ENCODE peak calls at places on chromosomes 2 and 18, in nine cellular contexts. One of them, this sample, is unnamed. For H3K9me3, the result is how much of the 10 kb centered on the place peaks cover.

GRCh38 chr2:127014630-127015029 is 92.3 kb downstream of the BIN1 start:
- DNase-seq in H9: no peak
- DNase-seq in hepatocyte: peak
- DNase-seq in kidney: no peak
- DNase-seq in lower lobe of right lung: no peak
- DNase-seq in uterus: no peak
- DNase-seq in IMR-90: peak
- DNase-seq in right atrium auricular region: no peak
- DNase-seq in stomach: no peak
- DNase-seq in this sample: peak

GRCh38 chr2:65554765-65555561 is 122.6 kb upstream of the SPRED2 start:
- DNase-seq in H9: no peak
- DNase-seq in uterus: no peak
- DNase-seq in IMR-90: peak
- DNase-seq in right atrium auricular region: no peak
- DNase-seq in kidney: no peak
- DNase-seq in hepatocyte: no peak
- DNase-seq in stomach: no peak
- DNase-seq in lower lobe of right lung: no peak
- DNase-seq in this sample: peak

GRCh38 chr18:60446821-60447220 is 74.2 kb upstream of the MC4R start:
- DNase-seq in stomach: no peak
- DNase-seq in right atrium auricular region: no peak
- DNase-seq in hepatocyte: no peak
- DNase-seq in kidney: no peak
- DNase-seq in IMR-90: no peak
- DNase-seq in H9: peak
- DNase-seq in uterus: no peak
- DNase-seq in lower lobe of right lung: no peak
- DNase-seq in this sample: peak

GRCh38 chr2:16729335-16729734 is 63.7 kb upstream of the CYRIA start:
- DNase-seq in right atrium auricular region: no peak
- DNase-seq in hepatocyte: no peak
- DNase-seq in lower lobe of right lung: no peak
- DNase-seq in H9: no peak
- DNase-seq in IMR-90: no peak
- DNase-seq in kidney: no peak
- DNase-seq in stomach: no peak
- DNase-seq in uterus: no peak
- DNase-seq in this sample: no peak

GRCh38 chr2:121647396-121647795 is 1.9 kb downstream of the CLASP1 start:
- DNase-seq in stomach: no peak
- DNase-seq in IMR-90: no peak
- DNase-seq in right atrium auricular region: no peak
- DNase-seq in kidney: no peak
- DNase-seq in lower lobe of right lung: no peak
- DNase-seq in uterus: no peak
- DNase-seq in H9: no peak
- DNase-seq in hepatocyte: no peak
- DNase-seq in this sample: no peak

GRCh38 chr2:189579585-189579984 is 1.0 kb downstream of the SLC40A1 start:
- DNase-seq in kidney: no peak
- DNase-seq in hepatocyte: peak
- DNase-seq in IMR-90: peak
- DNase-seq in lower lobe of right lung: no peak
- DNase-seq in H9: no peak
- DNase-seq in right atrium auricular region: no peak
- DNase-seq in stomach: no peak
- DNase-seq in uterus: peak
- DNase-seq in this sample: no peak

GRCh38 chr2:12803616-12804015 is 86.9 kb downstream of the TRIB2 start:
- DNase-seq in hepatocyte: no peak
- DNase-seq in right atrium auricular region: no peak
- DNase-seq in uterus: no peak
- DNase-seq in lower lobe of right lung: no peak
- DNase-seq in IMR-90: no peak
- DNase-seq in H9: no peak
- DNase-seq in kidney: no peak
- DNase-seq in stomach: no peak
- DNase-seq in this sample: no peak

GRCh38 chr2:18971628-18972027 is 382.3 kb upstream of the NT5C1B start:
- DNase-seq in hepatocyte: no peak
- DNase-seq in uterus: no peak
- DNase-seq in right atrium auricular region: no peak
- DNase-seq in kidney: no peak
- DNase-seq in lower lobe of right lung: no peak
- DNase-seq in IMR-90: peak
- DNase-seq in H9: no peak
- DNase-seq in stomach: no peak
- DNase-seq in this sample: no peak

GRCh38 chr2:119387381-119388129 is 20.8 kb downstream of the DBI start:
- DNase-seq in right atrium auricular region: peak
- DNase-seq in stomach: peak
- DNase-seq in kidney: peak
- DNase-seq in IMR-90: peak
- DNase-seq in lower lobe of right lung: peak
- DNase-seq in hepatocyte: peak
- DNase-seq in H9: no peak
- DNase-seq in uterus: peak
- DNase-seq in this sample: peak

GRCh38 chr2:143140864-143141637 is 11.8 kb downstream of the ARHGAP15 start:
- DNase-seq in right atrium auricular region: no peak
- DNase-seq in hepatocyte: no peak
- DNase-seq in H9: no peak
- DNase-seq in uterus: no peak
- DNase-seq in IMR-90: no peak
- DNase-seq in stomach: no peak
- DNase-seq in kidney: no peak
- DNase-seq in lower lobe of right lung: no peak
- DNase-seq in this sample: no peak

GRCh38 chr2:53519925-53520629 is 247.5 kb upstream of the CHAC2 start:
- DNase-seq in right atrium auricular region: no peak
- DNase-seq in kidney: no peak
- DNase-seq in uterus: no peak
- DNase-seq in H9: no peak
- DNase-seq in IMR-90: peak
- DNase-seq in stomach: no peak
- DNase-seq in lower lobe of right lung: no peak
- DNase-seq in hepatocyte: no peak
- DNase-seq in this sample: peak

GRCh38 chr2:16142383-16143361 is 202.3 kb downstream of the MYCN start:
- DNase-seq in IMR-90: no peak
- DNase-seq in right atrium auricular region: no peak
- DNase-seq in H9: no peak
- DNase-seq in stomach: peak
- DNase-seq in uterus: no peak
- DNase-seq in lower lobe of right lung: no peak
- DNase-seq in kidney: no peak
- DNase-seq in hepatocyte: peak
- DNase-seq in this sample: no peak

GRCh38 chr2:172647439-172647838 is 88.2 kb upstream of the RAPGEF4 start:
- DNase-seq in hepatocyte: no peak
- DNase-seq in lower lobe of right lung: no peak
- DNase-seq in H9: no peak
- DNase-seq in right atrium auricular region: no peak
- DNase-seq in uterus: no peak
- DNase-seq in kidney: no peak
- DNase-seq in stomach: no peak
- DNase-seq in IMR-90: peak
- DNase-seq in this sample: no peak

GRCh38 chr18:56097561-56098095 is 509.6 kb upstream of the TCF4 start:
- DNase-seq in hepatocyte: no peak
- DNase-seq in IMR-90: no peak
- DNase-seq in kidney: no peak
- DNase-seq in uterus: no peak
- DNase-seq in right atrium auricular region: no peak
- DNase-seq in stomach: no peak
- DNase-seq in H9: no peak
- DNase-seq in lower lobe of right lung: no peak
- DNase-seq in this sample: no peak

DNA sequence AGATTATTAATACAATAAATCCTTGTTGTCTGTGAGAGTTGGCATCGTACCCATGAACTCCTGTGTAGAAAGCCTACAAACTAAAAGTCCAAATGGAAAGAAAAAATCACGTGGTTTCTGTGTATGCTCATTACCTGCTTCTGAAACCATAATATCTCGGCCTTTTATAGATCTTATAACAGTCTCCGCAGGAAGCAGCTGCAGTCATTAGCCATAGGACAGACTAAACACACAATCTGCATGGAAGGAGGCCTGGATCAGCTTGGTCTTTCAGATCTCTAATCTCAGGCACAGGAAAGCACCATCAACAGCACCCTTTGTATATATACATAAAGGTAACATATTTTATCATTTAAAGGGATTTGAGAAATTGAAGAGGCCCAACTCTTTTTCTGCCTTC is 508.9 kb upstream of the TCF4 start:
- DNase-seq in lower lobe of right lung: no peak
- DNase-seq in H9: no peak
- DNase-seq in uterus: no peak
- DNase-seq in kidney: no peak
- DNase-seq in right atrium auricular region: no peak
- DNase-seq in hepatocyte: no peak
- DNase-seq in IMR-90: no peak
- DNase-seq in stomach: no peak
- DNase-seq in this sample: no peak
- H3K9me3 ChIP-seq in lower lobe of right lung: under half
- H3K9me3 ChIP-seq in H9: under half
- H3K9me3 ChIP-seq in uterus: under half
- H3K9me3 ChIP-seq in kidney: under half
- H3K9me3 ChIP-seq in right atrium auricular region: under half
- H3K9me3 ChIP-seq in hepatocyte: under half
- H3K9me3 ChIP-seq in IMR-90: under half
- H3K9me3 ChIP-seq in stomach: under half
- H3K9me3 ChIP-seq in this sample: under half

DNA sequence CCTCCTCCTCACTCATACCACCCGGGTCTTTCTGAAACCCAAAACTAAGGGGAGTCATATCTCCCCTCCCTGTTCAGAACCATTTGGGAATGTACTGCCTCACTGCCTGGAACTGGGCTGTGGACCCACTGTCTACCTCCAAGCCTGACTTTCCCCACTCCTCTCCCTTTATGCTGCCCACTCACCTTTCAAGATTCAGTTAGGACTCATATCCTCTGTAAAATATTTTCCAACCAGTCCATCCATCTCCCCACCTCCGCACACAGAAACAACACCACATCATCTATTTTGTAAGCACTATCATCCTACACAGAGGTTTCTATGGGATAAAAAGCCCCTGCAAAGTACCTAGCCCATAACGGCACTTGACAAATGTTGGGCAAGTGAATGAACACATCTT is 250.9 kb downstream of the ANAPC1 start:
- DNase-seq in stomach: no peak
- DNase-seq in kidney: no peak
- DNase-seq in right atrium auricular region: no peak
- DNase-seq in lower lobe of right lung: no peak
- DNase-seq in H9: no peak
- DNase-seq in hepatocyte: no peak
- DNase-seq in uterus: no peak
- DNase-seq in IMR-90: no peak
- DNase-seq in this sample: no peak
- H3K9me3 ChIP-seq in stomach: under half
- H3K9me3 ChIP-seq in kidney: under half
- H3K9me3 ChIP-seq in right atrium auricular region: under half
- H3K9me3 ChIP-seq in lower lobe of right lung: under half
- H3K9me3 ChIP-seq in H9: under half
- H3K9me3 ChIP-seq in hepatocyte: under half
- H3K9me3 ChIP-seq in uterus: under half
- H3K9me3 ChIP-seq in IMR-90: under half
- H3K9me3 ChIP-seq in this sample: under half

GRCh38 chr2:220856486-220856885 is 715.6 kb downstream of the EPHA4 start:
- DNase-seq in H9: no peak
- DNase-seq in IMR-90: no peak
- DNase-seq in kidney: no peak
- DNase-seq in right atrium auricular region: no peak
- DNase-seq in uterus: no peak
- DNase-seq in stomach: no peak
- DNase-seq in hepatocyte: no peak
- DNase-seq in lower lobe of right lung: no peak
- DNase-seq in this sample: no peak
- H3K9me3 ChIP-seq in H9: under half
- H3K9me3 ChIP-seq in IMR-90: under half
- H3K9me3 ChIP-seq in kidney: under half
- H3K9me3 ChIP-seq in right atrium auricular region: under half
- H3K9me3 ChIP-seq in uterus: under half
- H3K9me3 ChIP-seq in stomach: under half
- H3K9me3 ChIP-seq in hepatocyte: under half
- H3K9me3 ChIP-seq in lower lobe of right lung: under half
- H3K9me3 ChIP-seq in this sample: under half

DNA sequence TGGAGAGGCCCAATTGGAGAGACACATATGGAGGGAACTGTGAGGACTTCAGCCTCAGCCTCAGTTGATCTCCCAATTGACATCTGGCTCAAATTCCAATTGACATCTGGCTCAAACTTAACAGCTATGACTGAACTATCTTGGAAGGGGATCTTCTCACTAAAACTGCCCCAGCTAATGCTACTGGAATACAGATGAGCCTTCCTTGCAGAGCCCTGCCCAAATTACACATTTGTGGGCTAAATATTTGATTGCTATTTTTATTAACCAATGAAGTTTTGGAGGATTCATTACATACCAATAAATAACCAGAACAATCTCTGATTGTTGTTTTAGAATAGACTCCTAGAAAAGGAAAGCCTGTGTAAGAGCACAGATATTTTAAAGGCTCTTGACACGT is 189.0 kb upstream of the THUMPD2 start:
- DNase-seq in IMR-90: no peak
- DNase-seq in lower lobe of right lung: no peak
- DNase-seq in uterus: no peak
- DNase-seq in right atrium auricular region: no peak
- DNase-seq in stomach: no peak
- DNase-seq in kidney: no peak
- DNase-seq in hepatocyte: no peak
- DNase-seq in H9: no peak
- DNase-seq in this sample: no peak
- H3K9me3 ChIP-seq in IMR-90: under half
- H3K9me3 ChIP-seq in lower lobe of right lung: under half
- H3K9me3 ChIP-seq in uterus: under half
- H3K9me3 ChIP-seq in right atrium auricular region: under half
- H3K9me3 ChIP-seq in stomach: under half
- H3K9me3 ChIP-seq in kidney: under half
- H3K9me3 ChIP-seq in hepatocyte: under half
- H3K9me3 ChIP-seq in H9: under half
- H3K9me3 ChIP-seq in this sample: under half

GRCh38 chr2:239826786-239827510 is 198.2 kb downstream of the NDUFA10 start:
- DNase-seq in H9: peak
- DNase-seq in stomach: peak
- DNase-seq in hepatocyte: no peak
- DNase-seq in IMR-90: no peak
- DNase-seq in uterus: peak
- DNase-seq in lower lobe of right lung: no peak
- DNase-seq in right atrium auricular region: peak
- DNase-seq in kidney: peak
- DNase-seq in this sample: peak
- H3K9me3 ChIP-seq in H9: under half
- H3K9me3 ChIP-seq in stomach: under half
- H3K9me3 ChIP-seq in hepatocyte: under half
- H3K9me3 ChIP-seq in IMR-90: under half
- H3K9me3 ChIP-seq in uterus: under half
- H3K9me3 ChIP-seq in lower lobe of right lung: under half
- H3K9me3 ChIP-seq in right atrium auricular region: under half
- H3K9me3 ChIP-seq in kidney: under half
- H3K9me3 ChIP-seq in this sample: under half

GRCh38 chr2:102147935-102148334 is 5.4 kb downstream of the IL1R1 start:
- DNase-seq in uterus: no peak
- DNase-seq in hepatocyte: no peak
- DNase-seq in IMR-90: peak
- DNase-seq in stomach: no peak
- DNase-seq in lower lobe of right lung: no peak
- DNase-seq in right atrium auricular region: peak
- DNase-seq in kidney: no peak
- DNase-seq in H9: no peak
- DNase-seq in this sample: no peak
- H3K9me3 ChIP-seq in uterus: under half
- H3K9me3 ChIP-seq in hepatocyte: under half
- H3K9me3 ChIP-seq in IMR-90: under half
- H3K9me3 ChIP-seq in stomach: under half
- H3K9me3 ChIP-seq in lower lobe of right lung: under half
- H3K9me3 ChIP-seq in right atrium auricular region: under half
- H3K9me3 ChIP-seq in kidney: under half
- H3K9me3 ChIP-seq in H9: under half
- H3K9me3 ChIP-seq in this sample: under half

This sample was measured in osteoblast.